ENCODE peak calls at places on chromosome 13, in eight cellular contexts. E is GM23338, U is GM12878, A is HCT116, L is keratinocyte, H is neural progenitor cell, Z is PC-3, J is mammary epithelial cell. I is an unnamed sample.

GRCh38 chr13:60448907-60449510 is 52.0 kb downstream of the TDRD3 start:
- DNase-seq in E (peak; percentile 66), U (no peak), A (peak; percentile 28), L (peak; percentile 7), H (peak; percentile 46), Z (peak; percentile 52), J (peak; percentile 27), I (no peak)

GRCh38 chr13:67175836-67176235 is 54.3 kb downstream of the PCDH9 start:
- DNase-seq in E (no peak), U (no peak), A (no peak), L (no peak), H (no peak), Z (no peak), J (no peak), I (no peak)

GRCh38 chr13:113445791-113446487 is 7.3 kb downstream of the ADPRHL1 start:
- DNase-seq in E (no peak), U (no peak), A (no peak), L (no peak), H (no peak), Z (no peak), J (no peak), I (no peak)

GRCh38 chr13:61255035-61255796 is 160.4 kb downstream of the PCDH20 start:
- DNase-seq in E (peak; percentile 78), U (no peak), A (peak; percentile 2), L (no peak), H (peak; percentile 35), Z (peak; percentile 40), J (no peak), I (no peak)

GRCh38 chr13:79735228-79735627 is 254.3 kb downstream of the NDFIP2 start:
- DNase-seq in E (no peak), U (no peak), A (no peak), L (no peak), H (no peak), Z (no peak), J (no peak), I (no peak)

GRCh38 chr13:44171151-44171550 is 202.5 kb upstream of the SERP2 start:
- DNase-seq in E (no peak), U (no peak), A (no peak), L (no peak), H (no peak), Z (no peak), J (no peak), I (no peak)

GRCh38 chr13:111322916-111323331 is 2.5 kb downstream of the TEX29 start:
- DNase-seq in E (no peak), U (no peak), A (no peak), L (no peak), H (no peak), Z (no peak), J (no peak), I (no peak)

GRCh38 chr13:74250738-74251190 is 116.6 kb upstream of the KLF12 start:
- DNase-seq in E (no peak), U (no peak), A (no peak), L (peak; percentile 26), H (no peak), Z (peak; percentile 50), J (peak; percentile 88), I (no peak)

GRCh38 chr13:113627136-113627535 is 30.9 kb downstream of the ATP4B start:
- DNase-seq in E (no peak), U (no peak), A (no peak), L (no peak), H (no peak), Z (no peak), J (no peak), I (no peak)

GRCh38 chr13:85148009-85148408 is 651.2 kb downstream of the SLITRK6 start:
- DNase-seq in E (peak; percentile 24), U (no peak), A (no peak), L (no peak), H (peak; percentile 87), Z (no peak), J (no peak), I (no peak)

GRCh38 chr13:27128825-27129627 is 42.6 kb downstream of the USP12 start:
- DNase-seq in E (no peak), U (no peak), A (no peak), L (no peak), H (no peak), Z (peak; percentile 69), J (no peak), I (no peak)

GRCh38 chr13:68176486-68176885 is 946.4 kb upstream of the PCDH9 start:
- DNase-seq in E (no peak), U (no peak), A (peak; percentile 4), L (no peak), H (no peak), Z (peak; percentile 68), J (peak; percentile 33), I (no peak)

GRCh38 chr13:38045278-38046048 is 175.9 kb upstream of the TRPC4 start:
- DNase-seq in E (peak; percentile 64), U (no peak), A (no peak), L (peak; percentile 7), H (peak; percentile 52), Z (peak; percentile 51), J (peak; percentile 27), I (peak; percentile 33)

GRCh38 chr13:95120650-95121049 is 180.6 kb downstream of the ABCC4 start:
- DNase-seq in E (no peak), U (no peak), A (no peak), L (no peak), H (no peak), Z (no peak), J (no peak), I (no peak)

GRCh38 chr13:30851697-30852096 is 54.4 kb upstream of the MEDAG start:
- DNase-seq in E (no peak), U (peak; percentile 33), A (no peak), L (no peak), H (no peak), Z (no peak), J (no peak), I (peak; percentile 42)

GRCh38 chr13:74206061-74206561 is 71.9 kb upstream of the KLF12 start:
- DNase-seq in E (peak; percentile 11), U (no peak), A (no peak), L (no peak), H (peak; percentile 32), Z (peak; percentile 3), J (peak; percentile 55), I (no peak)

GRCh38 chr13:97600438-97601080 is 166.6 kb downstream of the RAP2A start:
- DNase-seq in E (no peak), U (no peak), A (no peak), L (peak; percentile 7), H (no peak), Z (peak; percentile 77), J (peak; percentile 67), I (no peak)

GRCh38 chr13:57633141-57633949 is 1.8 kb downstream of the PCDH17 start:
- DNase-seq in E (peak; percentile 88), U (no peak), A (no peak), L (no peak), H (peak; percentile 75), Z (no peak), J (no peak), I (no peak)

GRCh38 chr13:37914781-37915391 is 45.3 kb upstream of the TRPC4 start:
- DNase-seq in E (peak; percentile 31), U (no peak), A (no peak), L (peak; percentile 49), H (peak; percentile 61), Z (no peak), J (peak; percentile 84), I (no peak)

GRCh38 chr13:47896546-47896945 is 104.5 kb downstream of the SUCLA2 start:
- DNase-seq in E (no peak), U (no peak), A (no peak), L (no peak), H (no peak), Z (no peak), J (no peak), I (no peak)

GRCh38 chr13:110907301-110907700 is 7.6 kb downstream of the ANKRD10 start:
- DNase-seq in E (no peak), U (no peak), A (no peak), L (no peak), H (no peak), Z (no peak), J (no peak), I (no peak)

GRCh38 chr13:113322043-113322461 is 25.0 kb downstream of the LAMP1 start:
- DNase-seq in E (no peak), U (no peak), A (no peak), L (no peak), H (no peak), Z (no peak), J (no peak), I (no peak)

GRCh38 chr13:73168226-73168992 is 109.6 kb downstream of the KLF5 start:
- DNase-seq in E (no peak), U (no peak), A (no peak), L (peak; percentile 52), H (no peak), Z (peak; percentile 51), J (peak; percentile 79), I (no peak)

GRCh38 chr13:72126424-72126823 is 259.4 kb upstream of the DACH1 start:
- DNase-seq in E (no peak), U (no peak), A (no peak), L (no peak), H (no peak), Z (peak; percentile 71), J (peak; percentile 31), I (no peak)

GRCh38 chr13:43377149-43377548 is 353.8 kb downstream of the DNAJC15 start:
- DNase-seq in E (no peak), U (no peak), A (no peak), L (no peak), H (no peak), Z (no peak), J (no peak), I (no peak)

GRCh38 chr13:41782086-41782485 is 178.8 kb downstream of the VWA8 start:
- DNase-seq in E (peak; percentile 24), U (no peak), A (no peak), L (no peak), H (peak; percentile 55), Z (no peak), J (no peak), I (no peak)
- H3K79me2 ChIP-seq in E (no peaks in the 10 kb centered on the region), U (no peaks in the 10 kb centered on the region), A (no peaks in the 10 kb centered on the region), L (no peaks in the 10 kb centered on the region), H (no peaks in the 10 kb centered on the region), Z (no peaks in the 10 kb centered on the region), J (no peaks in the 10 kb centered on the region), I (no peaks in the 10 kb centered on the region)

GRCh38 chr13:39601636-39602035 is 1.4 kb downstream of the LHFPL6 start:
- DNase-seq in E (no peak), U (no peak), A (no peak), L (no peak), H (no peak), Z (no peak), J (no peak), I (no peak)
- H3K27ac ChIP-seq in E (no peak overlapping the region), U (no peak overlapping the region), A (no peak overlapping the region), L (no peak overlapping the region), H (no peak overlapping the region), Z (no peak overlapping the region), J (peak overlapping the region; percentile 62), I (no peak overlapping the region)

DNA sequence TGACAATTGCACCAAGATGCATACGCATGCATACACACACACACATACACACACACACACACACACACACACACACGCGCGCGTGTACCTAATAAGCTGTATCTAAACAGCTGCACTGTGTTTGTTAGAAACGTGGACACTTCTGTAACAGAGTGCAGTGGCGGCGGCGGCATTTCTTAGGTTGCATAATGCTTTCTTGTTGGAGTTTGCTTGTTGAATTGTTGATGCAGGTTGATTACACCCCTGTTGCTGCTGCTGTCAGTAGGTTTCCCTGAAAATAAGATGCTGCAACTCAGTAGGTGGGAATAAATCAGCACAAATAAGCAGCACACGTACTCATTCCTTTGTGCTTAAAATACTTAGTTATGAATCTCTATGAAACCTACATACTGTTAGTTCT is 479.2 kb downstream of the LIG4 start:
- DNase-seq in E (no peak), U (no peak), A (no peak), L (no peak), H (no peak), Z (no peak), J (no peak), I (no peak)
- H3K79me2 ChIP-seq in E (no peaks in the 10 kb centered on the region), U (no peaks in the 10 kb centered on the region), A (no peaks in the 10 kb centered on the region), L (no peaks in the 10 kb centered on the region), H (no peaks in the 10 kb centered on the region), Z (no peaks in the 10 kb centered on the region), J (no peaks in the 10 kb centered on the region), I (no peaks in the 10 kb centered on the region)

GRCh38 chr13:76890036-76890435 is 3.8 kb upstream of the KCTD12 start:
- DNase-seq in E (no peak), U (no peak), A (no peak), L (peak; percentile 85), H (no peak), Z (peak; percentile 8), J (peak; percentile 95), I (no peak)
- H3K27ac ChIP-seq in E (no peak overlapping the region), U (no peak overlapping the region), A (no peak overlapping the region), L (peak overlapping the region; percentile 57), H (no peak overlapping the region), Z (no peak overlapping the region), J (peak overlapping the region; percentile 98), I (no peak overlapping the region)

I was measured in MM.1S.